ENCODE peak calls at places on chromosomes 1 and 21, in five cellular contexts. X is chondrocyte, Y is AG09309, O is activated gamma-delta T cell treated with Interleukin-2 at 50 U/mL for 16 hours, Z is brain microvascular endothelial cell. F is an unnamed sample.

GRCh38 chr1:114386129-114387037 is 124.6 kb downstream of the TRIM33 start:
- DNase-seq in Y (no peak), Z (no peak), X (no peak), O (no peak), F (no peak)

GRCh38 chr1:180117764-180118116 is 36.9 kb upstream of the QSOX1 start:
- DNase-seq in X (no peak), Z (peak), O (no peak), Y (peak), F (no peak)

GRCh38 chr1:27031235-27032118 is 18.8 kb upstream of the TENT5B start:
- DNase-seq in X (no peak), O (no peak), Z (peak), Y (no peak), F (no peak)

GRCh38 chr21:36743008-36743407 is 44.1 kb downstream of the SIM2 start:
- DNase-seq in Z (no peak), Y (no peak), O (no peak), X (no peak), F (no peak)

GRCh38 chr21:33324311-33325221 is at the start of gene IFNAR1:
- DNase-seq in Z (peak), X (peak), O (peak), Y (peak), F (peak)

GRCh38 chr1:64043328-64043727 is 160.1 kb upstream of the UBE2U start:
- DNase-seq in Z (peak), X (no peak), Y (no peak), O (no peak), F (no peak)

GRCh38 chr1:53137729-53138128 is 4.7 kb downstream of the SLC1A7 start:
- DNase-seq in X (no peak), O (no peak), Z (no peak), Y (no peak), F (no peak)

GRCh38 chr1:108897865-108898720 is 21.3 kb downstream of the GPSM2 start:
- DNase-seq in Z (peak), O (peak), Y (peak), X (no peak), F (peak)

GRCh38 chr21:29676395-29676794 is 263.4 kb downstream of the GRIK1 start:
- DNase-seq in O (no peak), Y (no peak), Z (no peak), X (no peak), F (no peak)

GRCh38 chr1:26721669-26722355 is 26.0 kb downstream of the ARID1A start:
- DNase-seq in Y (no peak), X (no peak), O (no peak), Z (no peak), F (no peak)

F was measured in LNCaP clone FGC.